ENCODE peak calls at places on chromosomes 6 and 20, in seven cellular contexts. One of them, this sample, is unnamed.

GRCh38 chr6:153673214-153673613 is 365.8 kb upstream of the OPRM1 start:
- DNase-seq in SK-MEL-5: no peak
- DNase-seq in pulmonary artery endothelial cell: no peak
- DNase-seq in substantia nigra: no peak
- DNase-seq in stimulated activated CD4-positive, alpha-beta T cell treated with anti-CD3 and anti-CD28 coated beads, Interleukin-1b, Interleukin-23, amount 100 ng/mL, for 4 hours: no peak
- DNase-seq in neural crest cell: no peak
- DNase-seq in hypothalamus: no peak
- DNase-seq in this sample: no peak

GRCh38 chr6:111926731-111927302 is 53.6 kb upstream of the FYN start:
- DNase-seq in SK-MEL-5: no peak
- DNase-seq in pulmonary artery endothelial cell: no peak
- DNase-seq in substantia nigra: no peak
- DNase-seq in stimulated activated CD4-positive, alpha-beta T cell treated with anti-CD3 and anti-CD28 coated beads, Interleukin-1b, Interleukin-23, amount 100 ng/mL, for 4 hours: no peak
- DNase-seq in neural crest cell: no peak
- DNase-seq in hypothalamus: no peak
- DNase-seq in this sample: no peak

GRCh38 chr6:135534773-135535380 is 37.3 kb upstream of the AHI1 start:
- DNase-seq in SK-MEL-5: no peak
- DNase-seq in pulmonary artery endothelial cell: no peak
- DNase-seq in substantia nigra: no peak
- DNase-seq in stimulated activated CD4-positive, alpha-beta T cell treated with anti-CD3 and anti-CD28 coated beads, Interleukin-1b, Interleukin-23, amount 100 ng/mL, for 4 hours: no peak
- DNase-seq in neural crest cell: no peak
- DNase-seq in hypothalamus: no peak
- DNase-seq in this sample: no peak

GRCh38 chr6:41366150-41366549 is 30.7 kb downstream of the NCR2 start:
- DNase-seq in SK-MEL-5: no peak
- DNase-seq in pulmonary artery endothelial cell: no peak
- DNase-seq in substantia nigra: no peak
- DNase-seq in stimulated activated CD4-positive, alpha-beta T cell treated with anti-CD3 and anti-CD28 coated beads, Interleukin-1b, Interleukin-23, amount 100 ng/mL, for 4 hours: no peak
- DNase-seq in neural crest cell: no peak
- DNase-seq in hypothalamus: no peak
- DNase-seq in this sample: no peak

GRCh38 chr6:13413466-13413862 is 73.9 kb downstream of the GFOD1 start:
- DNase-seq in SK-MEL-5: no peak
- DNase-seq in pulmonary artery endothelial cell: no peak
- DNase-seq in substantia nigra: no peak
- DNase-seq in stimulated activated CD4-positive, alpha-beta T cell treated with anti-CD3 and anti-CD28 coated beads, Interleukin-1b, Interleukin-23, amount 100 ng/mL, for 4 hours: no peak
- DNase-seq in neural crest cell: no peak
- DNase-seq in hypothalamus: no peak
- DNase-seq in this sample: no peak

GRCh38 chr6:128068110-128068460 is 167.2 kb upstream of the THEMIS start:
- DNase-seq in SK-MEL-5: no peak
- DNase-seq in pulmonary artery endothelial cell: no peak
- DNase-seq in substantia nigra: no peak
- DNase-seq in stimulated activated CD4-positive, alpha-beta T cell treated with anti-CD3 and anti-CD28 coated beads, Interleukin-1b, Interleukin-23, amount 100 ng/mL, for 4 hours: no peak
- DNase-seq in neural crest cell: no peak
- DNase-seq in hypothalamus: no peak
- DNase-seq in this sample: no peak

GRCh38 chr6:169886631-169887227 is 135.3 kb downstream of the ERMARD start:
- DNase-seq in SK-MEL-5: no peak
- DNase-seq in pulmonary artery endothelial cell: no peak
- DNase-seq in substantia nigra: no peak
- DNase-seq in stimulated activated CD4-positive, alpha-beta T cell treated with anti-CD3 and anti-CD28 coated beads, Interleukin-1b, Interleukin-23, amount 100 ng/mL, for 4 hours: no peak
- DNase-seq in neural crest cell: no peak
- DNase-seq in hypothalamus: no peak
- DNase-seq in this sample: no peak

GRCh38 chr6:16626650-16627049 is 134.6 kb downstream of the ATXN1 start:
- DNase-seq in SK-MEL-5: no peak
- DNase-seq in pulmonary artery endothelial cell: no peak
- DNase-seq in substantia nigra: no peak
- DNase-seq in stimulated activated CD4-positive, alpha-beta T cell treated with anti-CD3 and anti-CD28 coated beads, Interleukin-1b, Interleukin-23, amount 100 ng/mL, for 4 hours: no peak
- DNase-seq in neural crest cell: no peak
- DNase-seq in hypothalamus: no peak
- DNase-seq in this sample: no peak

GRCh38 chr6:35811699-35811995 is 6.5 kb downstream of the LHFPL5 start:
- DNase-seq in SK-MEL-5: no peak
- DNase-seq in pulmonary artery endothelial cell: no peak
- DNase-seq in substantia nigra: no peak
- DNase-seq in stimulated activated CD4-positive, alpha-beta T cell treated with anti-CD3 and anti-CD28 coated beads, Interleukin-1b, Interleukin-23, amount 100 ng/mL, for 4 hours: no peak
- DNase-seq in neural crest cell: no peak
- DNase-seq in hypothalamus: no peak
- DNase-seq in this sample: no peak

GRCh38 chr6:118679293-118679692 is 27.9 kb upstream of the CEP85L start:
- DNase-seq in SK-MEL-5: no peak
- DNase-seq in pulmonary artery endothelial cell: no peak
- DNase-seq in substantia nigra: no peak
- DNase-seq in stimulated activated CD4-positive, alpha-beta T cell treated with anti-CD3 and anti-CD28 coated beads, Interleukin-1b, Interleukin-23, amount 100 ng/mL, for 4 hours: no peak
- DNase-seq in neural crest cell: no peak
- DNase-seq in hypothalamus: no peak
- DNase-seq in this sample: no peak

GRCh38 chr20:16666272-16666671 is 63.6 kb upstream of the SNRPB2 start:
- DNase-seq in SK-MEL-5: peak; percentile 16
- DNase-seq in pulmonary artery endothelial cell: no peak
- DNase-seq in substantia nigra: no peak
- DNase-seq in stimulated activated CD4-positive, alpha-beta T cell treated with anti-CD3 and anti-CD28 coated beads, Interleukin-1b, Interleukin-23, amount 100 ng/mL, for 4 hours: no peak
- DNase-seq in neural crest cell: no peak
- DNase-seq in hypothalamus: no peak
- DNase-seq in this sample: no peak

GRCh38 chr6:86937219-86938079 is at the start of gene HTR1E:
- DNase-seq in SK-MEL-5: peak; percentile 54
- DNase-seq in pulmonary artery endothelial cell: no peak
- DNase-seq in substantia nigra: no peak
- DNase-seq in stimulated activated CD4-positive, alpha-beta T cell treated with anti-CD3 and anti-CD28 coated beads, Interleukin-1b, Interleukin-23, amount 100 ng/mL, for 4 hours: no peak
- DNase-seq in neural crest cell: peak; percentile 64
- DNase-seq in hypothalamus: peak; percentile 62
- DNase-seq in this sample: no peak

GRCh38 chr20:21137078-21137477 is 11.2 kb downstream of the KIZ start:
- DNase-seq in SK-MEL-5: no peak
- DNase-seq in pulmonary artery endothelial cell: no peak
- DNase-seq in substantia nigra: no peak
- DNase-seq in stimulated activated CD4-positive, alpha-beta T cell treated with anti-CD3 and anti-CD28 coated beads, Interleukin-1b, Interleukin-23, amount 100 ng/mL, for 4 hours: no peak
- DNase-seq in neural crest cell: no peak
- DNase-seq in hypothalamus: no peak
- DNase-seq in this sample: no peak

GRCh38 chr6:105733556-105734162 is 330.8 kb upstream of the PREP start:
- DNase-seq in SK-MEL-5: peak; percentile 56
- DNase-seq in pulmonary artery endothelial cell: no peak
- DNase-seq in substantia nigra: no peak
- DNase-seq in stimulated activated CD4-positive, alpha-beta T cell treated with anti-CD3 and anti-CD28 coated beads, Interleukin-1b, Interleukin-23, amount 100 ng/mL, for 4 hours: no peak
- DNase-seq in neural crest cell: no peak
- DNase-seq in hypothalamus: no peak
- DNase-seq in this sample: no peak

GRCh38 chr6:163415620-163416379 is 1.3 kb downstream of the QKI start:
- DNase-seq in SK-MEL-5: peak; percentile 47
- DNase-seq in pulmonary artery endothelial cell: no peak
- DNase-seq in substantia nigra: no peak
- DNase-seq in stimulated activated CD4-positive, alpha-beta T cell treated with anti-CD3 and anti-CD28 coated beads, Interleukin-1b, Interleukin-23, amount 100 ng/mL, for 4 hours: no peak
- DNase-seq in neural crest cell: no peak
- DNase-seq in hypothalamus: no peak
- DNase-seq in this sample: no peak

GRCh38 chr6:121944361-121944760 is 455.1 kb upstream of the HSF2 start:
- DNase-seq in SK-MEL-5: no peak
- DNase-seq in pulmonary artery endothelial cell: no peak
- DNase-seq in substantia nigra: no peak
- DNase-seq in stimulated activated CD4-positive, alpha-beta T cell treated with anti-CD3 and anti-CD28 coated beads, Interleukin-1b, Interleukin-23, amount 100 ng/mL, for 4 hours: no peak
- DNase-seq in neural crest cell: no peak
- DNase-seq in hypothalamus: no peak
- DNase-seq in this sample: no peak

GRCh38 chr6:50030350-50030749 is 8.6 kb upstream of the DEFB110 start:
- DNase-seq in SK-MEL-5: no peak
- DNase-seq in pulmonary artery endothelial cell: no peak
- DNase-seq in substantia nigra: no peak
- DNase-seq in stimulated activated CD4-positive, alpha-beta T cell treated with anti-CD3 and anti-CD28 coated beads, Interleukin-1b, Interleukin-23, amount 100 ng/mL, for 4 hours: no peak
- DNase-seq in neural crest cell: no peak
- DNase-seq in hypothalamus: no peak
- DNase-seq in this sample: no peak

GRCh38 chr6:155014715-155015300 is 19.7 kb downstream of the TIAM2 start:
- DNase-seq in SK-MEL-5: no peak
- DNase-seq in pulmonary artery endothelial cell: no peak
- DNase-seq in substantia nigra: no peak
- DNase-seq in stimulated activated CD4-positive, alpha-beta T cell treated with anti-CD3 and anti-CD28 coated beads, Interleukin-1b, Interleukin-23, amount 100 ng/mL, for 4 hours: no peak
- DNase-seq in neural crest cell: no peak
- DNase-seq in hypothalamus: no peak
- DNase-seq in this sample: no peak

GRCh38 chr6:16854986-16855385 is 93.7 kb upstream of the ATXN1 start:
- DNase-seq in SK-MEL-5: no peak
- DNase-seq in pulmonary artery endothelial cell: no peak
- DNase-seq in substantia nigra: no peak
- DNase-seq in stimulated activated CD4-positive, alpha-beta T cell treated with anti-CD3 and anti-CD28 coated beads, Interleukin-1b, Interleukin-23, amount 100 ng/mL, for 4 hours: no peak
- DNase-seq in neural crest cell: no peak
- DNase-seq in hypothalamus: no peak
- DNase-seq in this sample: no peak

GRCh38 chr6:79810878-79811277 is 136.5 kb downstream of the ELOVL4 start:
- DNase-seq in SK-MEL-5: no peak
- DNase-seq in pulmonary artery endothelial cell: no peak
- DNase-seq in substantia nigra: no peak
- DNase-seq in stimulated activated CD4-positive, alpha-beta T cell treated with anti-CD3 and anti-CD28 coated beads, Interleukin-1b, Interleukin-23, amount 100 ng/mL, for 4 hours: no peak
- DNase-seq in neural crest cell: no peak
- DNase-seq in hypothalamus: no peak
- DNase-seq in this sample: no peak

GRCh38 chr6:116323863-116324262 is 44.1 kb upstream of the TSPYL1 start:
- DNase-seq in SK-MEL-5: no peak
- DNase-seq in pulmonary artery endothelial cell: no peak
- DNase-seq in substantia nigra: no peak
- DNase-seq in stimulated activated CD4-positive, alpha-beta T cell treated with anti-CD3 and anti-CD28 coated beads, Interleukin-1b, Interleukin-23, amount 100 ng/mL, for 4 hours: no peak
- DNase-seq in neural crest cell: no peak
- DNase-seq in hypothalamus: no peak
- DNase-seq in this sample: no peak

GRCh38 chr6:20658053-20658452 is 123.8 kb downstream of the CDKAL1 start:
- DNase-seq in SK-MEL-5: no peak
- DNase-seq in pulmonary artery endothelial cell: no peak
- DNase-seq in substantia nigra: no peak
- DNase-seq in stimulated activated CD4-positive, alpha-beta T cell treated with anti-CD3 and anti-CD28 coated beads, Interleukin-1b, Interleukin-23, amount 100 ng/mL, for 4 hours: no peak
- DNase-seq in neural crest cell: no peak
- DNase-seq in hypothalamus: no peak
- DNase-seq in this sample: no peak

GRCh38 chr20:58228484-58229197 is at the start of gene ANKRD60:
- DNase-seq in SK-MEL-5: no peak
- DNase-seq in pulmonary artery endothelial cell: no peak
- DNase-seq in substantia nigra: no peak
- DNase-seq in stimulated activated CD4-positive, alpha-beta T cell treated with anti-CD3 and anti-CD28 coated beads, Interleukin-1b, Interleukin-23, amount 100 ng/mL, for 4 hours: peak; percentile 33
- DNase-seq in neural crest cell: no peak
- DNase-seq in hypothalamus: no peak
- DNase-seq in this sample: peak; percentile 76

GRCh38 chr6:121093928-121094327 is 240.4 kb downstream of the TBC1D32 start:
- DNase-seq in SK-MEL-5: no peak
- DNase-seq in pulmonary artery endothelial cell: no peak
- DNase-seq in substantia nigra: no peak
- DNase-seq in stimulated activated CD4-positive, alpha-beta T cell treated with anti-CD3 and anti-CD28 coated beads, Interleukin-1b, Interleukin-23, amount 100 ng/mL, for 4 hours: no peak
- DNase-seq in neural crest cell: no peak
- DNase-seq in hypothalamus: no peak
- DNase-seq in this sample: no peak